ENCODE peak calls at places on chromosome 1, in seven cellular contexts. M is NCI-H1694 treated with DMSO at 0.1 percent for 48 hours; E is HS-27A; Q is thyroid gland; B is NCI-H226; C is activated CD4-positive, alpha-beta T cell treated with anti-CD3 and anti-CD28 coated beads for 36 hours; S is T follicular helper cell. W is an unnamed sample.

GRCh38 chr1:231600461-231600976 is 26.1 kb upstream of the DISC1 start:
- DNase-seq in M (no peak), E (no peak), Q (no peak), B (no peak), C (no peak), S (no peak), W (no peak)

GRCh38 chr1:159960721-159961381 is 6.8 kb upstream of the SLAMF9 start:
- DNase-seq in M (no peak), E (peak), Q (no peak), B (peak), C (no peak), S (no peak), W (no peak)

GRCh38 chr1:14724697-14725096 is 126.2 kb downstream of the KAZN start:
- DNase-seq in M (no peak), E (no peak), Q (no peak), B (no peak), C (no peak), S (no peak), W (no peak)

GRCh38 chr1:29712275-29712633 is 475.9 kb downstream of the PTPRU start:
- DNase-seq in M (no peak), E (no peak), Q (no peak), B (no peak), C (no peak), S (no peak), W (no peak)

GRCh38 chr1:108704501-108704900 is 8.2 kb upstream of the FNDC7 start:
- DNase-seq in M (no peak), E (peak), Q (peak), B (peak), C (peak), S (no peak), W (no peak)

GRCh38 chr1:32703479-32704291 is 1.1 kb upstream of the SYNC start:
- DNase-seq in M (no peak), E (peak), Q (no peak), B (peak), C (no peak), S (no peak), W (no peak)

GRCh38 chr1:61375082-61375880 is 292.9 kb downstream of the NFIA start:
- DNase-seq in M (no peak), E (no peak), Q (no peak), B (no peak), C (no peak), S (no peak), W (no peak)

GRCh38 chr1:94009304-94009703 is 100.1 kb upstream of the GCLM start:
- DNase-seq in M (no peak), E (no peak), Q (no peak), B (peak), C (no peak), S (no peak), W (no peak)

GRCh38 chr1:236398538-236398937 is 4.5 kb downstream of the EDARADD start:
- DNase-seq in M (no peak), E (no peak), Q (no peak), B (no peak), C (no peak), S (no peak), W (no peak)

W was measured in T-helper 1 cell.